ENCODE peak calls at places on chromosomes 2 and 18, in nine cellular contexts. U is T-helper 22 cell; E is foreskin fibroblast; K is GM10248; G is NCI-H774; J is activated CD4-positive, alpha-beta T cell treated with anti-CD3 and anti-CD28 coated beads for 24 hours; T is HuH-7; O is NCI-H1417 treated with DMSO at 0.1 percent for 48 hours; X is right lobe of liver. B is an unnamed sample.

GRCh38 chr2:37885329-37885993 is 39.6 kb upstream of the RMDN2 start:
- DNase-seq in E (no peak), X (no peak), T (no peak), U (no peak), J (no peak), O (no peak), K (no peak), G (no peak), B (no peak)

GRCh38 chr2:98374958-98375570 is 28.8 kb downstream of the CNGA3 start:
- DNase-seq in K (no peak), O (no peak), U (no peak), G (no peak), T (no peak), E (no peak), X (no peak), J (no peak), B (no peak)

GRCh38 chr18:9673296-9674251 is 34.5 kb upstream of the RAB31 start:
- DNase-seq in T (peak), G (peak), U (no peak), O (no peak), X (no peak), K (peak), J (no peak), E (peak), B (peak)

GRCh38 chr2:9939587-9940485 is 11.7 kb upstream of the GRHL1 start:
- DNase-seq in J (no peak), X (no peak), O (no peak), G (no peak), T (no peak), E (peak), K (no peak), U (no peak), B (no peak)

GRCh38 chr2:144702051-144702450 is 182.1 kb upstream of the ZEB2 start:
- DNase-seq in G (no peak), U (no peak), K (no peak), T (no peak), X (no peak), O (no peak), J (no peak), E (no peak), B (no peak)

GRCh38 chr18:56747032-56747658 is 96.0 kb downstream of the WDR7 start:
- DNase-seq in U (no peak), O (no peak), T (no peak), K (peak), J (no peak), G (no peak), E (no peak), X (no peak), B (no peak)

GRCh38 chr18:23822590-23823385 is 133.5 kb downstream of the LAMA3 start:
- DNase-seq in G (no peak), J (no peak), E (peak), U (no peak), K (no peak), O (no peak), T (no peak), X (no peak), B (peak)

GRCh38 chr2:106126295-106126694 is 67.8 kb downstream of the UXS1 start:
- DNase-seq in U (no peak), G (no peak), E (no peak), O (no peak), T (no peak), K (no peak), J (no peak), X (no peak), B (no peak)

GRCh38 chr18:75406491-75407445 is 20.7 kb downstream of the SMIM21 start:
- DNase-seq in U (no peak), K (no peak), T (no peak), X (no peak), O (no peak), J (no peak), E (no peak), G (no peak), B (peak)

GRCh38 chr2:11159574-11160170 is 4.4 kb downstream of the SLC66A3 start:
- DNase-seq in T (no peak), U (no peak), X (no peak), O (no peak), E (no peak), G (no peak), K (no peak), J (no peak), B (no peak)

GRCh38 chr2:41698787-41699422 is 348.9 kb upstream of the PKDCC start:
- DNase-seq in J (no peak), O (no peak), U (no peak), G (no peak), T (peak), X (peak), K (peak), E (peak), B (peak)

GRCh38 chr2:105795575-105795934 is 50.8 kb downstream of the NCK2 start:
- DNase-seq in E (no peak), K (no peak), U (peak), O (no peak), T (no peak), X (no peak), J (no peak), G (no peak), B (no peak)

GRCh38 chr18:10399465-10399864 is 55.0 kb upstream of the APCDD1 start:
- DNase-seq in E (no peak), K (no peak), G (no peak), O (no peak), T (no peak), U (no peak), X (no peak), J (no peak), B (no peak)

GRCh38 chr2:169363570-169364150 is 1.3 kb upstream of the LRP2 start:
- DNase-seq in J (peak), G (peak), X (peak), O (no peak), E (peak), T (peak), K (peak), U (no peak), B (peak)

GRCh38 chr2:229660951-229661350 is 53.4 kb downstream of the DNER start:
- DNase-seq in E (peak), U (no peak), K (no peak), T (no peak), O (no peak), X (no peak), G (no peak), J (no peak), B (peak)

GRCh38 chr18:49728542-49728941 is 84.8 kb downstream of the ACAA2 start:
- DNase-seq in K (peak), U (no peak), E (peak), T (peak), J (peak), X (peak), O (no peak), G (peak), B (peak)

GRCh38 chr2:11724151-11724550 is 22.3 kb upstream of the LPIN1 start:
- DNase-seq in O (no peak), X (no peak), K (no peak), J (no peak), G (no peak), T (no peak), U (no peak), E (no peak), B (no peak)